ENCODE peak calls at places on chromosome 12, in eight cellular contexts. K is transverse colon, A is A549, H is HCT116, L is fibroblast of lung, W is GM12878, S is HFFc6, J is upper lobe of right lung. G is an unnamed sample.

GRCh38 chr12:48446372-48446771 is 26.0 kb upstream of the ANP32D start:
- DNase-seq in L (no peak), S (no peak), J (no peak), K (no peak), A (no peak), H (no peak), W (no peak), G (peak)

GRCh38 chr12:42585175-42585845 is 4.2 kb downstream of the PRICKLE1 start:
- DNase-seq in K (no peak), S (no peak), A (no peak), H (no peak), J (no peak), L (peak), W (no peak), G (no peak)

GRCh38 chr12:70290126-70290525 is 46.9 kb downstream of the CNOT2 start:
- DNase-seq in L (peak), A (no peak), J (no peak), S (no peak), W (no peak), H (no peak), K (no peak), G (no peak)

GRCh38 chr12:55708695-55709233 is 1.1 kb upstream of the ITGA7 start:
- DNase-seq in L (no peak), W (no peak), K (no peak), H (no peak), J (no peak), S (no peak), A (no peak), G (no peak)

GRCh38 chr12:58341791-58342190 is 400.4 kb downstream of the ATP23 start:
- DNase-seq in K (no peak), H (no peak), L (peak), W (no peak), S (peak), J (no peak), A (no peak), G (no peak)

GRCh38 chr12:91704446-91704845 is 441.2 kb downstream of the BTG1 start:
- DNase-seq in J (no peak), K (no peak), S (no peak), L (peak), H (no peak), W (no peak), A (peak), G (peak)

GRCh38 chr12:115313929-115314328 is 630.0 kb upstream of the TBX3 start:
- DNase-seq in K (no peak), S (peak), W (no peak), H (no peak), L (peak), A (peak), J (no peak), G (no peak)

GRCh38 chr12:131500564-131500963 is 210.3 kb upstream of the SFSWAP start:
- DNase-seq in K (no peak), S (no peak), H (no peak), A (no peak), W (no peak), L (no peak), J (no peak), G (no peak)

GRCh38 chr12:51521554-51522276 is 69.3 kb upstream of the SCN8A start:
- DNase-seq in L (peak), S (no peak), A (no peak), K (no peak), H (no peak), W (no peak), J (no peak), G (no peak)

GRCh38 chr12:104976703-104977102 is 9.4 kb upstream of the NOPCHAP1 start:
- DNase-seq in S (no peak), H (no peak), K (no peak), A (no peak), W (no peak), J (no peak), L (no peak), G (no peak)

GRCh38 chr12:110233212-110233903 is 47.7 kb upstream of the ATP2A2 start:
- DNase-seq in H (no peak), K (no peak), S (no peak), A (peak), J (no peak), L (no peak), W (no peak), G (no peak)

GRCh38 chr12:28237423-28237822 is 47.2 kb downstream of the CCDC91 start:
- DNase-seq in A (peak), W (no peak), J (no peak), H (no peak), L (no peak), S (no peak), K (no peak), G (no peak)

GRCh38 chr12:132827763-132828703 is 636 bp downstream of the GOLGA3 start:
- DNase-seq in H (no peak), J (peak), K (peak), A (peak), W (no peak), L (peak), S (peak), G (peak)

GRCh38 chr12:106632797-106633450 is 50.1 kb downstream of the RFX4 start:
- DNase-seq in K (no peak), S (no peak), A (peak), L (peak), H (peak), W (no peak), J (no peak), G (no peak)

GRCh38 chr12:43206396-43206795 is 345.6 kb downstream of the ADAMTS20 start:
- DNase-seq in S (no peak), A (no peak), J (no peak), W (no peak), K (no peak), L (peak), H (no peak), G (no peak)

GRCh38 chr12:117188961-117189724 is 1.1 kb downstream of the FBXO21 start:
- DNase-seq in A (peak), H (no peak), K (no peak), L (peak), S (peak), J (no peak), W (no peak), G (no peak)

GRCh38 chr12:130116791-130117190 is 45.5 kb upstream of the FZD10 start:
- DNase-seq in A (no peak), H (no peak), J (no peak), W (no peak), S (no peak), K (no peak), L (no peak), G (no peak)

GRCh38 chr12:53976172-53976822 is 1.5 kb upstream of the HOTAIR start:
- DNase-seq in S (no peak), L (no peak), J (no peak), A (no peak), K (no peak), W (no peak), H (no peak), G (no peak)

GRCh38 chr12:21551811-21552469 is 25.8 kb downstream of the SPX start:
- DNase-seq in W (no peak), K (no peak), H (no peak), J (no peak), S (no peak), A (no peak), L (no peak), G (no peak)

GRCh38 chr12:59113831-59114273 is 193.5 kb upstream of the LRIG3 start:
- DNase-seq in W (peak), S (peak), H (peak), K (peak), L (peak), A (peak), J (peak), G (peak)

GRCh38 chr12:11026118-11026517 is 3.7 kb upstream of the TAS2R19 start:
- DNase-seq in S (no peak), W (no peak), K (no peak), A (peak), L (no peak), H (no peak), J (no peak), G (no peak)

GRCh38 chr12:122813310-122813713 is 21.9 kb upstream of the HIP1R start:
- DNase-seq in W (peak), L (no peak), H (no peak), A (no peak), J (no peak), K (no peak), S (no peak), G (no peak)

GRCh38 chr12:19387182-19387581 is 52.1 kb upstream of the AEBP2 start:
- DNase-seq in W (no peak), S (no peak), K (no peak), J (no peak), A (no peak), H (no peak), L (no peak), G (no peak)

GRCh38 chr12:48936379-48936979 is 11.2 kb upstream of the FKBP11 start:
- DNase-seq in S (peak), L (peak), H (peak), J (peak), A (peak), W (no peak), K (peak), G (no peak)

GRCh38 chr12:1796515-1797010 is 23.8 kb upstream of the LRTM2 start:
- DNase-seq in L (no peak), J (peak), K (peak), A (no peak), S (no peak), W (no peak), H (no peak), G (no peak)

GRCh38 chr12:109173443-109174240 is 57.3 kb downstream of the ACACB start:
- DNase-seq in S (no peak), K (no peak), J (no peak), L (no peak), H (no peak), W (no peak), A (no peak), G (no peak)

GRCh38 chr12:18998343-18999270 is 130.9 kb upstream of the PLEKHA5 start:
- DNase-seq in K (no peak), L (peak), A (peak), H (no peak), W (no peak), J (no peak), S (peak), G (no peak)

DNA sequence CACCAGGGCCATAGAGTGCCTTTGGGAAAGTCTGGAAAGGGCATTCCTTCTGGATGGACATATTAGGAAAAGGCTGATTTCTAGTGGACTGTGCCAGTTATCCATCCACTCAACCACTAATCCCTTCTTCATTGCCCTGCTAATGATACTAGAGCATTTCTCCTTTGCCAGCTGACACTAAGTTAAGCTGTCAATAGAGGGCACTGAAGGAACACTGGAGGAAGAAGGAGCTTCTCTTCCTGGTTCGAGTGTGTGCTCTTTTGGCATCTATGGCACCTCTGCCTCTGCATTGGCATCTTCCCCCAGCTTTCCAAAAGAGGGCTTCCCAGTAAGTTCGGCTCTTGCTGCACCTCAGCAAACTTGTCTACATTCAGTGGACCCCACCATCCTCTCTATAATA is 165.4 kb downstream of the DERA start:
- DNase-seq in S (no peak), K (no peak), J (no peak), L (no peak), W (no peak), A (peak), H (peak), G (no peak)
- TF ChIP-seq CTCF in S (peak), K (no peak), J (peak), L (no peak), W (peak), A (peak), H (peak), G (peak)

GRCh38 chr12:102659200-102659911 is 179.0 kb upstream of the IGF1 start:
- DNase-seq in J (no peak), S (no peak), W (no peak), L (no peak), A (peak), H (no peak), K (no peak), G (no peak)

GRCh38 chr12:102652645-102653313 is 172.4 kb upstream of the IGF1 start:
- DNase-seq in S (no peak), H (no peak), K (no peak), L (no peak), W (no peak), A (peak), J (no peak), G (no peak)

GRCh38 chr12:102653406-102653805 is 173.0 kb upstream of the IGF1 start:
- DNase-seq in W (no peak), A (no peak), L (no peak), J (no peak), H (no peak), S (no peak), K (no peak), G (no peak)
- TF ChIP-seq CTCF in W (no peak), A (no peak), L (no peak), J (no peak), H (no peak), S (no peak), K (no peak), G (no peak)

GRCh38 chr12:65830305-65830704 is 6.0 kb downstream of the HMGA2 start:
- DNase-seq in J (no peak), L (peak), W (no peak), K (no peak), H (no peak), S (no peak), A (no peak), G (no peak)
- TF ChIP-seq CTCF in J (no peak), L (no peak), W (no peak), K (no peak), H (no peak), S (no peak), A (no peak), G (no peak)

GRCh38 chr12:44874981-44875416 is 1.1 kb downstream of the NELL2 start:
- DNase-seq in K (no peak), A (peak), H (no peak), W (no peak), J (no peak), L (no peak), S (no peak), G (no peak)

GRCh38 chr12:44876554-44877275 is 600 bp upstream of the NELL2 start:
- DNase-seq in L (peak), K (no peak), A (peak), W (no peak), J (peak), H (no peak), S (no peak), G (peak)

GRCh38 chr12:44875954-44876553 is at the start of gene NELL2:
- DNase-seq in A (peak), W (no peak), K (peak), J (peak), S (no peak), L (peak), H (no peak), G (no peak)

GRCh38 chr12:44875417-44875953 is 630 bp downstream of the NELL2 start:
- DNase-seq in W (no peak), S (no peak), K (no peak), J (peak), L (no peak), A (peak), H (no peak), G (no peak)

GRCh38 chr12:44873898-44874297 is 2.2 kb downstream of the NELL2 start:
- DNase-seq in L (peak), H (peak), W (no peak), J (no peak), S (peak), A (peak), K (no peak), G (peak)
- TF ChIP-seq CTCF in L (no peak), H (peak), W (no peak), J (no peak), S (peak), A (no peak), K (peak), G (peak)

G was measured in retinal pigment epithelial cell.